ENCODE peak calls at places on chromosomes 12 and 14, in seven cellular contexts. G is SK-N-SH, V is endothelial cell of umbilical vein, A is HCT116, S is GM12878, T is HepG2, I is K562. Y is an unnamed sample.

GRCh38 chr14:61179776-61180398 is 101.3 kb downstream of the TMEM30B start:
- DNase-seq in G (no peak), V (peak), A (no peak), S (no peak), T (no peak), I (no peak), Y (no peak)

GRCh38 chr12:113906411-113907200 is 59.5 kb downstream of the RBM19 start:
- DNase-seq in G (no peak), V (no peak), A (no peak), S (no peak), T (no peak), I (no peak), Y (no peak)

GRCh38 chr12:12182926-12183325 is 83.9 kb downstream of the LRP6 start:
- DNase-seq in G (no peak), V (peak), A (no peak), S (no peak), T (no peak), I (no peak), Y (no peak)

GRCh38 chr12:14416658-14417057 is 51.2 kb downstream of the ATF7IP start:
- DNase-seq in G (peak), V (peak), A (no peak), S (no peak), T (peak), I (no peak), Y (no peak)

GRCh38 chr14:56964885-56965284 is 154.6 kb upstream of the OTX2 start:
- DNase-seq in G (no peak), V (no peak), A (no peak), S (no peak), T (no peak), I (no peak), Y (no peak)

GRCh38 chr14:37901978-37902377 is 305.7 kb upstream of the SSTR1 start:
- DNase-seq in G (no peak), V (no peak), A (no peak), S (no peak), T (no peak), I (no peak), Y (no peak)

GRCh38 chr12:3380200-3381020 is 110.6 kb upstream of the PRMT8 start:
- DNase-seq in G (no peak), V (no peak), A (no peak), S (no peak), T (no peak), I (no peak), Y (peak)

GRCh38 chr14:61152851-61153364 is 128.2 kb downstream of the TMEM30B start:
- DNase-seq in G (no peak), V (no peak), A (no peak), S (no peak), T (peak), I (no peak), Y (no peak)

GRCh38 chr12:115752913-115753726 is 524.4 kb downstream of the MED13L start:
- DNase-seq in G (peak), V (peak), A (peak), S (peak), T (peak), I (peak), Y (peak)

GRCh38 chr12:131352296-131352900 is 358.5 kb upstream of the SFSWAP start:
- DNase-seq in G (no peak), V (no peak), A (no peak), S (no peak), T (no peak), I (no peak), Y (no peak)

GRCh38 chr14:54127526-54127925 is 170.9 kb upstream of the BMP4 start:
- DNase-seq in G (no peak), V (peak), A (no peak), S (no peak), T (no peak), I (no peak), Y (no peak)

GRCh38 chr12:3085341-3086125 is 8.4 kb downstream of the TSPAN9 start:
- DNase-seq in G (no peak), V (no peak), A (no peak), S (no peak), T (peak), I (peak), Y (no peak)

GRCh38 chr12:89353823-89354629 is 1.7 kb upstream of the DUSP6 start:
- DNase-seq in G (peak), V (peak), A (peak), S (no peak), T (peak), I (no peak), Y (no peak)

GRCh38 chr12:12804432-12804886 is 8.7 kb upstream of the DDX47 start:
- DNase-seq in G (no peak), V (peak), A (peak), S (no peak), T (peak), I (no peak), Y (no peak)

DNA sequence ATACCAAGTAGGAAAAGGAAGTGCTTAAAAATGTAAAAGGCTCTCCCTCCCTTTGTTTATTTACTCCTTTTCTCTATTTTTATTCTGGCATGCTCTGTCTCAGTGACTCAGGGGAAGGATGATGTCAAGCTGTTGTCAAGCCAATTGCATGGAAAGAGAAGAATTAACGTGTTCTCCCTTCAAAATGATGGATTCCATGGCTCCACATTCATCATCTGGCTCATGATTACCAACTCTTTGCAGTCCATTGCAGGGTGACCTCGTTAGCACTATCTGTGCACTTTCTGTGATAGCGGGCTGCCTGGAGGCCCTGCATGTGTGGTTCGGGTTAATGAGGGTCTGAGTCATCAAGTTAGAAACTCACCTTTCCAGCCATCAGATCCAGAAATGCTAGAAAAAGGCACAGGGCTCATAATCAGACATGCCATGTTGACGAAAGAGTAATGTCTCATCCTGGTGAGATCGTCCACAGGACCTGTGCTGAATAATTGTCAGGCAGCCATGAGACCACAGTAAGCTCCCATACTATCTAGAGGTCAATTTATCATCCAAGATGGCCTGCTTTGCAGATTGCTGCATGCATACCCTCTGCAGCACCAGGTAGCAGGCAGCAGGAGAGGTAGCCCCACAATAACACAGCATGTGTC is 79.2 kb upstream of the BTG1 start:
- DNase-seq in G (peak), V (peak), A (no peak), S (no peak), T (no peak), I (peak), Y (no peak)
- TF ChIP-seq POLR2AphosphoS5 in G (no peak), V (no peak), A (no peak), S (no peak), T (no peak), I (no peak), Y (no peak)

GRCh38 chr12:1930816-1931597 is 12.6 kb upstream of the CACNA2D4 start:
- DNase-seq in G (peak), V (no peak), A (no peak), S (no peak), T (no peak), I (no peak), Y (no peak)

GRCh38 chr12:1931642-1932041 is 13.2 kb upstream of the CACNA2D4 start:
- DNase-seq in G (peak), V (no peak), A (no peak), S (no peak), T (no peak), I (no peak), Y (no peak)

GRCh38 chr12:1934068-1934467 is 15.6 kb upstream of the CACNA2D4 start:
- DNase-seq in G (peak), V (no peak), A (no peak), S (no peak), T (no peak), I (no peak), Y (no peak)

GRCh38 chr12:1933342-1933992 is 15.0 kb upstream of the CACNA2D4 start:
- DNase-seq in G (no peak), V (no peak), A (no peak), S (no peak), T (no peak), I (no peak), Y (no peak)

GRCh38 chr12:1932264-1932777 is 13.9 kb upstream of the CACNA2D4 start:
- DNase-seq in G (peak), V (no peak), A (no peak), S (no peak), T (no peak), I (no peak), Y (no peak)
- H3K4me3 ChIP-seq in G (no peak), V (no peak), A (no peak), S (no peak), T (no peak), I (no peak), Y (peak)

GRCh38 chr12:8909752-8910151 is 4.6 kb upstream of the PHC1 start:
- DNase-seq in G (no peak), V (no peak), A (no peak), S (no peak), T (no peak), I (no peak), Y (no peak)
- H3K9ac ChIP-seq in G (no peak), V (no peak), A (no peak), S (no peak), T (no peak), I (no peak), Y (no peak)

GRCh38 chr12:45291518-45291917 is 75.6 kb downstream of the ANO6 start:
- DNase-seq in G (no peak), V (no peak), A (no peak), S (no peak), T (no peak), I (no peak), Y (no peak)

GRCh38 chr12:45286621-45287020 is 70.7 kb downstream of the ANO6 start:
- DNase-seq in G (no peak), V (no peak), A (no peak), S (no peak), T (no peak), I (no peak), Y (no peak)

GRCh38 chr12:45289245-45290217 is 73.6 kb downstream of the ANO6 start:
- DNase-seq in G (no peak), V (no peak), A (no peak), S (no peak), T (no peak), I (no peak), Y (no peak)

GRCh38 chr12:45292486-45293195 is 76.7 kb downstream of the ANO6 start:
- DNase-seq in G (no peak), V (no peak), A (no peak), S (no peak), T (no peak), I (no peak), Y (no peak)

DNA sequence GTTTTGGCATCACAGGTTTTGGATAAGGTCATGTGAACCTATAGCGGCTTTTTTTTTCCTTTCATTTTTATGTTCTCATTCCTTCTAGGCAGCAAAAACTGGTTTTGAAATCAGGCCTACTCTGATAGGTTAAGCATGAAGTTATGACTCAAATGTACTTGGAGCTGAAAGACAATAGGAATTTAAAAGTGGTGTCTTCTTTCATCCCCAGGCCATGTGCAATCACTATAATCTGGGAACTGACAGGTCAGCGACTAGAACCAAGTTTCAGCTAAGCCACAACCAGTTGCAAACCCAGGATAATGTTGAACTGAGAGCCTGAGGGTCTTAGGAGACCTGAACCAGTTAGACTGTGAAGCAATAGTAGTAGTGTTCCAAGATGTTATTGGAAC is 74.3 kb downstream of the ANO6 start:
- DNase-seq in G (no peak), V (no peak), A (no peak), S (no peak), T (no peak), I (no peak), Y (no peak)
- TF ChIP-seq POLR2AphosphoS5 in G (no peak), V (no peak), A (no peak), S (no peak), T (no peak), I (no peak), Y (no peak)

GRCh38 chr12:80400591-80400991 is 43.4 kb upstream of the PTPRQ start:
- DNase-seq in G (peak), V (peak), A (no peak), S (no peak), T (no peak), I (no peak), Y (no peak)
- H3K4me3 ChIP-seq in G (no peak), V (peak), A (no peak), S (no peak), T (no peak), I (no peak), Y (no peak)

GRCh38 chr12:6701078-6701768 is 608 bp upstream of the PIANP start:
- DNase-seq in G (no peak), V (no peak), A (no peak), S (no peak), T (no peak), I (no peak), Y (no peak)
- H3K9ac ChIP-seq in G (peak), V (no peak), A (no peak), S (no peak), T (peak), I (no peak), Y (peak)

GRCh38 chr12:132529899-132530298 is 39.9 kb downstream of the FBRSL1 start:
- DNase-seq in G (no peak), V (no peak), A (no peak), S (no peak), T (no peak), I (no peak), Y (no peak)

GRCh38 chr12:132529156-132529839 is 39.3 kb downstream of the FBRSL1 start:
- DNase-seq in G (no peak), V (no peak), A (no peak), S (no peak), T (no peak), I (no peak), Y (no peak)

GRCh38 chr12:132528564-132529106 is 38.7 kb downstream of the FBRSL1 start:
- DNase-seq in G (no peak), V (no peak), A (no peak), S (no peak), T (no peak), I (no peak), Y (no peak)

GRCh38 chr12:132530851-132531250 is 40.9 kb downstream of the FBRSL1 start:
- DNase-seq in G (no peak), V (no peak), A (no peak), S (no peak), T (no peak), I (no peak), Y (no peak)

DNA sequence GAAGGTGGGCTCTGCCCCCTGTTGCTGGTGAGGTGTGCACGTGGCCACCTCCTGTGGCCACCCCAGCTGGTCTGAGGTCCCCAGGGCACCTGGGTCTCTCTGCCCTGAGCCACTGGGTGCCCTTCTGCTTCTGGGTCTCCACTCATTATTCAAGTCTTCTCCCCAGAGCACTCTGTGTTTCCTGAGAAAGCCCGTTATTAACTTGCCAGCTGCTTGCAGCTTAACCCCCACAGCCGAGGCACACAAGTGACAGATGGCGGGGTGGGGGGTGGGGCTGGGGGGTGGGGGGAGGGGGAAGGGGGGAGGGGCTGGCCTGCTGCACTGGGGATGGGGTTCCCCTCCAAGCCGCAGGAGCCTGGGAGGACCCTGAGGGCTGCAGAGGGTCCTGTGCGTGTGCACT is 40.5 kb downstream of the FBRSL1 start:
- DNase-seq in G (no peak), V (no peak), A (no peak), S (no peak), T (no peak), I (no peak), Y (no peak)
- TF ChIP-seq POLR2AphosphoS5 in G (no peak), V (no peak), A (no peak), S (no peak), T (no peak), I (no peak), Y (no peak)

Y was measured in SK-N-MC.